ENCODE peak calls at places on chromosomes 7 and 10, in five cellular contexts. E is fibroblast of lung, C is tibial artery, O is right lobe of liver, X is HCT116. H is an unnamed sample.

GRCh38 chr10:124688889-124689670 is 55.1 kb downstream of the FAM53B start:
- DNase-seq in O (no peak), C (no peak), E (no peak), X (no peak), H (no peak)

GRCh38 chr7:139595806-139596205 is 72.3 kb downstream of the CLEC2L start:
- DNase-seq in O (no peak), C (no peak), X (no peak), E (no peak), H (no peak)

GRCh38 chr10:49691588-49691987 is 12.1 kb downstream of the C10orf53 start:
- DNase-seq in C (no peak), X (no peak), O (no peak), E (no peak), H (no peak)

GRCh38 chr7:79159040-79159664 is 294.3 kb downstream of the MAGI2 start:
- DNase-seq in O (no peak), C (no peak), E (no peak), X (no peak), H (no peak)

GRCh38 chr7:42237891-42238531 is 1.0 kb upstream of the GLI3 start:
- DNase-seq in X (no peak), C (peak; percentile 90), O (peak; percentile 49), E (peak; percentile 76), H (peak; percentile 75)

GRCh38 chr7:26317211-26317610 is 25.5 kb downstream of the SNX10 start:
- DNase-seq in O (no peak), X (no peak), C (no peak), E (no peak), H (no peak)

GRCh38 chr7:66055321-66055956 is 20.2 kb upstream of the ASL start:
- DNase-seq in X (no peak), E (peak; percentile 70), O (no peak), C (no peak), H (no peak)

GRCh38 chr7:112160130-112160770 is 45.9 kb downstream of the DOCK4 start:
- DNase-seq in C (no peak), E (peak; percentile 48), O (no peak), X (no peak), H (no peak)

GRCh38 chr7:132709971-132710567 is 133.8 kb upstream of the PLXNA4 start:
- DNase-seq in C (no peak), O (no peak), X (peak; percentile 24), E (peak; percentile 60), H (no peak)

GRCh38 chr10:69960606-69961167 is 92.0 kb upstream of the MACROH2A2 start:
- DNase-seq in C (no peak), E (no peak), O (no peak), X (no peak), H (no peak)

GRCh38 chr7:43294080-43294630 is 181.7 kb downstream of the HECW1 start:
- DNase-seq in C (no peak), E (peak; percentile 91), O (no peak), X (peak; percentile 26), H (no peak)

GRCh38 chr7:157408258-157409101 is 71.7 kb downstream of the DNAJB6 start:
- DNase-seq in X (no peak), E (no peak), O (no peak), C (no peak), H (peak; percentile 6)

GRCh38 chr7:98836811-98837631 is 32.8 kb downstream of the TMEM130 start:
- DNase-seq in X (peak; percentile 59), E (peak; percentile 27), C (no peak), O (no peak), H (peak; percentile 19)

GRCh38 chr7:22240904-22241571 is 115.9 kb downstream of the RAPGEF5 start:
- DNase-seq in X (no peak), C (no peak), E (no peak), O (no peak), H (no peak)

GRCh38 chr7:2006921-2007381 is 225.8 kb downstream of the MAD1L1 start:
- DNase-seq in O (peak; percentile 28), X (no peak), E (no peak), C (peak; percentile 55), H (no peak)

GRCh38 chr7:47755248-47755647 is 173.3 kb upstream of the TNS3 start:
- DNase-seq in E (no peak), O (no peak), X (no peak), C (no peak), H (no peak)

GRCh38 chr7:47759056-47759706 is 177.3 kb upstream of the TNS3 start:
- DNase-seq in E (peak; percentile 52), O (no peak), X (peak; percentile 10), C (no peak), H (no peak)

GRCh38 chr7:47762207-47762606 is 180.3 kb upstream of the TNS3 start:
- DNase-seq in X (no peak), E (no peak), C (no peak), O (no peak), H (no peak)

GRCh38 chr7:47757946-47758371 is 176.0 kb upstream of the TNS3 start:
- DNase-seq in X (no peak), E (peak; percentile 94), C (peak; percentile 96), O (peak; percentile 50), H (peak; percentile 63)

GRCh38 chr7:47758546-47758945 is 176.6 kb upstream of the TNS3 start:
- DNase-seq in X (no peak), O (no peak), E (peak; percentile 66), C (peak; percentile 74), H (no peak)
- H3K27ac ChIP-seq in X (no peak overlapping the region), O (no peak overlapping the region), E (peak overlapping the region; percentile 82), C (peak overlapping the region; percentile 90), H (peak overlapping the region; percentile 49)

GRCh38 chr7:143396182-143396581 is 12.5 kb downstream of the EPHA1 start:
- DNase-seq in C (peak; percentile 45), E (no peak), X (no peak), O (no peak), H (no peak)
- H3K36me3 ChIP-seq in C (no peaks in the 10 kb centered on the region), E (peaks cover 12% of the 10 kb centered on the region), X (peaks cover 9% of the 10 kb centered on the region), O (no peaks in the 10 kb centered on the region), H (peaks cover 8% of the 10 kb centered on the region)

GRCh38 chr7:35694784-35695627 is at the start of gene HERPUD2:
- DNase-seq in E (peak; percentile 89), O (peak; percentile 98), X (peak; percentile 81), C (peak; percentile 95), H (peak; percentile 94)
- H3K4me3 ChIP-seq in E (peak within 1 kb of the TSS; percentile 62), O (peak within 1 kb of the TSS; percentile 96), X (peak within 1 kb of the TSS; percentile 81), C (peak within 1 kb of the TSS; percentile 89), H (peak within 1 kb of the TSS; percentile 92)

DNA sequence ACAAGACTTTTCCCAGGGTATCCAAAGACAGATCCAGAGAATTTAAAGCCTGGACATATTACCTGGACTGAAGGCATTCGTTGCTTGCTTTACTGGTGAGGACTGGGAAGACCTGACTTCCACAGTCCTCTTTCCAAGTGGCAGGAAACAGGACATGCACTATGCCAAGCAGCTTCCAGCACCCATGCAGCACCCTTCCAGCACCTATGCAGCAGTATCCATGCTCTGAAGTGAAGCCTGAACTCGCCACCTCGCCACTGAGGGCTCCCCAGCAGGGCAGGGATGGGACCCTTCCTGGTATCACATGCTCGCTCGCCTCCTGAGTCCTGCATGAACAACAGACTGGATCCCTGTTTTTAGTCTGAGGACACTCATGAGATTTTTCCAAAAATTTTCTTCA is 189.9 kb upstream of the KLF14 start:
- DNase-seq in X (no peak), E (no peak), O (no peak), C (no peak), H (no peak)
- H3K27ac ChIP-seq in X (peak overlapping the region; percentile 99), E (peak overlapping the region; percentile 67), O (peak overlapping the region; percentile 61), C (peak overlapping the region; percentile 9), H (peak overlapping the region; percentile 92)

DNA sequence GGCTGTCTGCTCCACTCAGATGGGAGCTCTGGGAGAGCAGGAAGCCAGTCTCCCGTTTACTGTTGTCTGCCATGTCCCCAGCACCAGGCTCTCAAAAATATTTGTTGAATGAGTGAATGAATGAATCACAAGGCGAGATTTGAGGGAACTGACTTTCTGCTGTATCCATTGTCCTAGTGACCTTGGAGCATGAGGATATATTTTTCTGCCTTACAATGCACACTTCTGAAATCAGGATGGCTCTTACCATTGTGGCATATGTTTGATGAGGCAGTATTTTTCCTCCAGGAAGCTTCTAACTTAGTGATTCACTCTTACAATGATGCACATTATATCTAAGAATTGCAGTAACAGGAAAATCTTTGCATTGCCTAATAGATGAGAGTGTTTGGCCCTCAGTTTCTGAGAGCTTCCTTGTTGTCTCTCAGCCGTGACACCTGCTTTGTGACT is 136.4 kb downstream of the RPS24 start:
- DNase-seq in C (no peak), E (peak; percentile 9), O (no peak), X (no peak), H (no peak)
- H3K36me3 ChIP-seq in C (no peaks in the 10 kb centered on the region), E (no peaks in the 10 kb centered on the region), O (no peaks in the 10 kb centered on the region), X (no peaks in the 10 kb centered on the region), H (no peaks in the 10 kb centered on the region)

DNA sequence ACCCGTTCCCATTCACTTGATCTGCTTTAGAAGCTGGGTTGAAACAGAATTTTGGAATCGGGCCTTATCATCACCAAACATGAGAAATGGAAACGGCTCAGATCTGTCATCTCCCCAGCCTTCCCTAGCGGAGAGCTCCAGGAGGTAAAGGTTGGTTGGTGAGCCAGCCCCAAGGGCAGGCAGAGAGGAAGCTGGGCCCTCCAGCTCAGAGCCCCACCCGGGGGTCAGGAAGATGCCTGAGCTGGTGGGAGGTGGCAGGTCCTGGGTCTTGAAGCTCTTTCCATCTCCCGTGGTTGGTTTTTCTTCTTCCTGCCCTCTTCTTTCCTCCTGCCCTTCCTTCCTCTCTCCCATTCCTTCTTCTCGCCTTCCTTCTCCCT is 384.3 kb upstream of the FOXK1 start:
- DNase-seq in X (no peak), O (no peak), C (no peak), E (no peak), H (no peak)
- H3K4me3 ChIP-seq in X (no peak overlapping the region), O (no peak overlapping the region), C (no peak overlapping the region), E (no peak overlapping the region), H (no peak overlapping the region)

GRCh38 chr7:21169667-21170605 is 257.9 kb upstream of the SP4 start:
- DNase-seq in C (no peak), O (no peak), E (no peak), X (no peak), H (no peak)

DNA sequence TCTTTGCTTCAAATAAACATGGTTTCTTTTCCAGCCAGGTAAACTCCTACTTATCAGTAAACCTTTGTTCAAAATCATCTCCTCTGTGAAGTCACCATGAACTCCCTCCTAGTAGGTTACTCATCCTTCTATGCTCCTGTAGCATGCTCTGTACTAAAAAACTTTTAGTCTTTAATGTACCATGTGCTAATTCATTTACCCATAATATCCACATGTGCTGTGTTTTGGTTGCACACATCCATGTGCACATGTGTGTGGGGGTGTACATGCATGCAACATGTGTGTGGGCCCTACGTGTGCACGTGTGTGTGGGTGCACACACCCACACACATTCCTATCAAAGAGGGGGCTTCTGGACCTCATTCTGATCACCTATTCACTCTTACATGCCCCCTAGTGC is 259.9 kb upstream of the SP4 start:
- DNase-seq in X (no peak), O (no peak), C (no peak), E (no peak), H (no peak)
- H3K27ac ChIP-seq in X (no peak overlapping the region), O (no peak overlapping the region), C (no peak overlapping the region), E (no peak overlapping the region), H (no peak overlapping the region)

H was measured in left ventricle myocardium inferior.